ENCODE peak calls at places on chromosomes 2 and 18, in five cellular contexts. One of them, this sample, is unnamed.

GRCh38 chr18:76993573-76993972 is 139.0 kb downstream of the MBP start:
- DNase-seq in IMR-90: no peak
- DNase-seq in A549: no peak
- DNase-seq in K562: no peak
- DNase-seq in HepG2: no peak
- DNase-seq in this sample: no peak

GRCh38 chr2:149719695-149720094 is 132.1 kb upstream of the MMADHC start:
- DNase-seq in A549: no peak
- DNase-seq in IMR-90: no peak
- DNase-seq in HepG2: no peak
- DNase-seq in K562: no peak
- DNase-seq in this sample: no peak

GRCh38 chr2:225334524-225334923 is 65.0 kb upstream of the NYAP2 start:
- DNase-seq in HepG2: no peak
- DNase-seq in IMR-90: no peak
- DNase-seq in K562: no peak
- DNase-seq in A549: peak
- DNase-seq in this sample: no peak

GRCh38 chr2:23828256-23828980 is 98.5 kb downstream of the ATAD2B start:
- DNase-seq in A549: peak
- DNase-seq in IMR-90: no peak
- DNase-seq in HepG2: no peak
- DNase-seq in K562: no peak
- DNase-seq in this sample: no peak

GRCh38 chr2:223532161-223532560 is 70.0 kb downstream of the SCG2 start:
- DNase-seq in K562: no peak
- DNase-seq in IMR-90: peak
- DNase-seq in HepG2: no peak
- DNase-seq in A549: no peak
- DNase-seq in this sample: no peak

GRCh38 chr2:84894758-84895520 is 10.5 kb upstream of the TMSB10 start:
- DNase-seq in HepG2: no peak
- DNase-seq in K562: no peak
- DNase-seq in A549: no peak
- DNase-seq in IMR-90: peak
- DNase-seq in this sample: no peak

GRCh38 chr2:178257127-178257526 is 62.8 kb downstream of the OSBPL6 start:
- DNase-seq in HepG2: no peak
- DNase-seq in IMR-90: no peak
- DNase-seq in A549: no peak
- DNase-seq in K562: no peak
- DNase-seq in this sample: no peak

GRCh38 chr2:98702127-98702802 is 28.7 kb downstream of the MGAT4A start:
- DNase-seq in HepG2: peak
- DNase-seq in IMR-90: no peak
- DNase-seq in K562: no peak
- DNase-seq in A549: no peak
- DNase-seq in this sample: no peak

GRCh38 chr18:12656671-12657047 is 1.2 kb downstream of the SPIRE1 start:
- DNase-seq in IMR-90: peak
- DNase-seq in A549: no peak
- DNase-seq in HepG2: no peak
- DNase-seq in K562: no peak
- DNase-seq in this sample: no peak

GRCh38 chr2:218569661-218570500 is 1.2 kb downstream of the CNOT9 start:
- DNase-seq in HepG2: peak
- DNase-seq in IMR-90: peak
- DNase-seq in A549: peak
- DNase-seq in K562: peak
- DNase-seq in this sample: no peak

GRCh38 chr18:6729247-6730091 is at the start of gene ARHGAP28:
- DNase-seq in A549: peak
- DNase-seq in IMR-90: peak
- DNase-seq in K562: peak
- DNase-seq in HepG2: no peak
- DNase-seq in this sample: peak

GRCh38 chr18:35131387-35132283 is 90.4 kb downstream of the MAPRE2 start:
- DNase-seq in HepG2: no peak
- DNase-seq in A549: no peak
- DNase-seq in K562: no peak
- DNase-seq in IMR-90: peak
- DNase-seq in this sample: no peak
- TF ChIP-seq MAFK in HepG2: no peak
- TF ChIP-seq MAFK in A549: no peak
- TF ChIP-seq MAFK in K562: no peak
- TF ChIP-seq MAFK in IMR-90: no peak
- TF ChIP-seq MAFK in this sample: no peak

GRCh38 chr2:55012648-55013484 is 37.4 kb downstream of the RTN4 start:
- DNase-seq in K562: no peak
- DNase-seq in HepG2: peak
- DNase-seq in IMR-90: no peak
- DNase-seq in A549: no peak
- DNase-seq in this sample: no peak

GRCh38 chr2:55010915-55011314 is 39.3 kb downstream of the RTN4 start:
- DNase-seq in HepG2: peak
- DNase-seq in K562: no peak
- DNase-seq in A549: peak
- DNase-seq in IMR-90: peak
- DNase-seq in this sample: no peak

GRCh38 chr2:55014962-55015939 is 35.0 kb downstream of the RTN4 start:
- DNase-seq in A549: peak
- DNase-seq in HepG2: peak
- DNase-seq in K562: peak
- DNase-seq in IMR-90: peak
- DNase-seq in this sample: no peak

GRCh38 chr2:55011741-55012574 is 38.3 kb downstream of the RTN4 start:
- DNase-seq in K562: no peak
- DNase-seq in A549: no peak
- DNase-seq in IMR-90: no peak
- DNase-seq in HepG2: peak
- DNase-seq in this sample: no peak

DNA sequence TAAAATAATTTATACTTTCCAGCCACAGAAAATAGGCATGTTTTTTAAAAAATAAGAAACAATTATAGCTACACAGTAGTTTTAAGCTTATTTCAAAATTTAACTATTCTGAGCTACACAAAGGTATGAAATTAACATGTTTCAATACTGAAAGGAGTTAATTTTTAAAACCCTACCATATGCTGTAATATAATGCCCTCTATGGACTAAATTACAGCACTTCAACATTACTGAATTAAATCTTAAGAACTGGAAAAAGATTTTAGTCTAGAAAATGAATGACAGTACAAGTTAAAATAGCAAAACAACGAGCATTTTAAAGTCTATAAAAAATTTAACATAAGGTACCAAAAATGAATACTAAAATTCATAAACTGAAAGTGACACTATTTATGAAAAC is 36.3 kb downstream of the RTN4 start:
- DNase-seq in IMR-90: no peak
- DNase-seq in A549: no peak
- DNase-seq in HepG2: no peak
- DNase-seq in K562: no peak
- DNase-seq in this sample: no peak
- TF ChIP-seq CTCF in IMR-90: no peak
- TF ChIP-seq CTCF in A549: peak
- TF ChIP-seq CTCF in HepG2: no peak
- TF ChIP-seq CTCF in K562: peak
- TF ChIP-seq CTCF in this sample: no peak

GRCh38 chr2:26685943-26686839 is 6.3 kb upstream of the KCNK3 start:
- DNase-seq in HepG2: no peak
- DNase-seq in A549: no peak
- DNase-seq in IMR-90: no peak
- DNase-seq in K562: no peak
- DNase-seq in this sample: no peak
- TF ChIP-seq MAFK in HepG2: no peak
- TF ChIP-seq MAFK in A549: no peak
- TF ChIP-seq MAFK in IMR-90: no peak
- TF ChIP-seq MAFK in K562: no peak
- TF ChIP-seq MAFK in this sample: no peak

DNA sequence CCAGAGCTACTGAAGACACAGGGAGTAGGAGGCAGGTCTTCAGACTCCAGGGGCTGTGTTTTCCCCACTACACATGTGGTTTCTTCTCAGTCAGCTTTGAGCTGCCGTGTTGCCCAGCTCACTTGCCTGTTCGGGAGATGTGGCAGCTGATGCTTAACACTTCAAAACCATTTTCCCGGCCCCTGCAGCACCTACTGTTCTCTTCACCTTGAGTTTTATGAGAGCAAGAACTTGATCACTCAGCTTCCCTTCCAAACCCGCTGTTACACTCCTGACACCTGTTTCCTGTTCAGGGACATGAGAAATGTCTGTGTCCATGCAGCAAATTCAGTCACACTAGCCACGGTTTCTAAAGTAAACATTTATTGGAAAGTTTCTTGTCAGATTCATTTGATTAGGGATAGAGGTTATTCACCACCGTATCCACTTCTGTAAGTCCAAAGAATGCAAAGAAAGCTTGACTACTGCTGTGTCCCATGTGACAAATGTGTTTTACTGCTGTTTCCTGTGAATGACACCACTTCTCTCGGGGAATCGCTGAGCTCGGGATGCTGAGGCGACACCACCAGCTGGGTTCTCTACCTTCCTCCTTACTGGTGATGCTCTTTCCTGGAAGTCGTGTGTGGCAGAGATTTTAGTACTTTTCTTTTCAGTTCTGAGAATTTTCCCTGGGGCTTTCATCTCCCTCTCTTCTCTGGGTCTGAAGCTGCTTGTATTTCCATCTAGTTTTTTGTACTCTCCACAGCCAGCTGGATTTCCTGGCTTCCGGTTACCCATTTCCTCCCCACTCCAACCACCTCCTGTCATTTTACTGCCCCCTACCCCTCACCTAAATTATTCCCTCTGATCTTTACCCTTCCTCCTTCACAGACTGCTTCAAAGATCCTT is 91.7 kb downstream of the KLF7 start:
- DNase-seq in HepG2: no peak
- DNase-seq in IMR-90: peak
- DNase-seq in K562: no peak
- DNase-seq in A549: no peak
- DNase-seq in this sample: no peak
- TF ChIP-seq CTCF in HepG2: no peak
- TF ChIP-seq CTCF in IMR-90: no peak
- TF ChIP-seq CTCF in K562: no peak
- TF ChIP-seq CTCF in A549: no peak
- TF ChIP-seq CTCF in this sample: no peak

DNA sequence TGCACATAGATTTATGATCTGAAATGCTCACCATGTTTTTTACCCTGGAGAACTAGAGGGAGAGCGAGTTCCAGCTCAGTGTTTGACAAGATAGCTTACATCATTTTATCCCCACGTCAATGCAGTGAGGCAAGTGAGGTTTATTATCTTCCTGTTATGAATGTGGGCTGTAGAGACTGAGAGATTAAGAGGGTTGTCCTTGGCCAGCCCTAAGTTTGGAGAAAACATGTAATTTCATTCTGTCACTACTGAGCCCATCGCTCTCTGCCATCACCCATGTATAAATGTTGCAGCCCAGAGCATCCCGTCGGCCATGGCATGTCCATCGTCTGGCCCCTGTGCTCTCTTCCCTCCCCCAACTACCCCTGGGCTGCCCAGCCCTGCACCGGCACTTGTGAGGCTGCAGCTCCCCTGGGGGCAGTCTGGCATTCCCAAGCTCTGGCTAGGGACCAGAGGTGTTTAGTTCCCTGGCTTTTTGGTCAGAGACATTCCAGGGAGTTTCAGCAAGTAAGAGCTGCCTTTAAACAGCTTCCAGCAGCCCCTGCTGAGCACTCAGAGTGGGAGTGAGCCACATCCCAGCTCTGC is 136.7 kb downstream of the ANTXR1 start:
- DNase-seq in HepG2: no peak
- DNase-seq in K562: no peak
- DNase-seq in A549: peak
- DNase-seq in IMR-90: peak
- DNase-seq in this sample: peak
- TF ChIP-seq MAFK in HepG2: no peak
- TF ChIP-seq MAFK in K562: no peak
- TF ChIP-seq MAFK in A549: no peak
- TF ChIP-seq MAFK in IMR-90: no peak
- TF ChIP-seq MAFK in this sample: no peak

GRCh38 chr2:130341562-130342019 is 1.1 kb upstream of the IMP4 start:
- DNase-seq in A549: no peak
- DNase-seq in K562: peak
- DNase-seq in IMR-90: no peak
- DNase-seq in HepG2: no peak
- DNase-seq in this sample: no peak

GRCh38 chr2:130345091-130345490 is 2.4 kb downstream of the IMP4 start:
- DNase-seq in A549: no peak
- DNase-seq in HepG2: no peak
- DNase-seq in K562: no peak
- DNase-seq in IMR-90: no peak
- DNase-seq in this sample: no peak

GRCh38 chr2:130344578-130344977 is 1.9 kb downstream of the IMP4 start:
- DNase-seq in K562: no peak
- DNase-seq in A549: no peak
- DNase-seq in IMR-90: no peak
- DNase-seq in HepG2: no peak
- DNase-seq in this sample: no peak

GRCh38 chr2:130342020-130342532 is 621 bp upstream of the IMP4 start:
- DNase-seq in IMR-90: peak
- DNase-seq in A549: peak
- DNase-seq in K562: peak
- DNase-seq in HepG2: peak
- DNase-seq in this sample: peak

DNA sequence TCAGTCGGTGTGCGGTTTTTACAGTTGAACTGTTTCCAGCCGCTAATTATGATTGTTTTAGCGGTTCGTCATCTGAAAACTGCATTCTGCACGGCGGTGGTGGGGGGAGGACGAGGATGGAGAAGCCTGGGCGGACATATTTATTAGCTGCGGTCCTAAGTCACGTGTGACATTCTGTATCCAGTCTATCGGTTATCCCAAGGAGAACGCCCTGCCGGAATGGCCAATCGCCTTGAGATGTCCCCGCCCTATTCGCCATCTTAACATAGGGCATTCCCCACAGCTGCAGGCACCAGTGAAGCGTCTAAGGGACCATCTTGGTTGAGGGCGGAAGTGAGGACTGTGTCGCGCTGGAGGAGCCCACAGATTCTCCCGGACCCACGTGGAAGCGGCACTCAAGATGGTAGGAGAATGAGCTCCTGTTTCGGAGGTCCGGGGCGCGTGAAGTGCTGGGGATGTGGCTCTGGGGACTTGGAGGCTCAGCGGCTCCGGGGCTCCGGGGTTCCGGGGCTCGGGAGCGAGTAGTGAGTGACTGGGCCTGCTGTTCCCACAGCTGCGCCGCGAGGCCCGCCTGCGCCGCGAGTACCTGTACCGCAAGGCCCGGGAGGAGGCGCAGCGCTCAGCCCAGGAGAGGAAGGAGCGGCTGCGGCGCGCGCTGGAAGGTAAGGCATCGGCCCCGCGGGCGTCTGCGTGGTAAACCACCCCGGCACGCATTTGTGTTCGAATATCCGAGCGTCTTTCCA is at the start of gene IMP4:
- DNase-seq in K562: peak
- DNase-seq in IMR-90: peak
- DNase-seq in A549: peak
- DNase-seq in HepG2: peak
- DNase-seq in this sample: peak
- TF ChIP-seq CTCF in K562: peak
- TF ChIP-seq CTCF in IMR-90: peak
- TF ChIP-seq CTCF in A549: no peak
- TF ChIP-seq CTCF in HepG2: peak
- TF ChIP-seq CTCF in this sample: peak

GRCh38 chr2:222160125-222160524 is 138.7 kb downstream of the PAX3 start:
- DNase-seq in HepG2: no peak
- DNase-seq in A549: no peak
- DNase-seq in IMR-90: no peak
- DNase-seq in K562: no peak
- DNase-seq in this sample: no peak
- TF ChIP-seq MAFK in HepG2: no peak
- TF ChIP-seq MAFK in A549: no peak
- TF ChIP-seq MAFK in IMR-90: no peak
- TF ChIP-seq MAFK in K562: no peak
- TF ChIP-seq MAFK in this sample: no peak